ENCODE peak calls at places on chromosomes 13 and 19, in four cellular contexts. F is keratinocyte, G is PC-3, M is cardiac muscle cell. S is an unnamed sample.

GRCh38 chr19:47469719-47470118 is 2.0 kb downstream of the SLC8A2 start:
- DNase-seq in G (no peak), F (no peak), M (no peak), S (no peak)

GRCh38 chr13:23007430-23007829 is 173.3 kb upstream of the SGCG start:
- DNase-seq in G (no peak), M (no peak), F (no peak), S (no peak)

GRCh38 chr13:44759222-44759721 is 183.1 kb upstream of the TSC22D1 start:
- DNase-seq in F (peak; percentile 5), G (no peak), M (no peak), S (no peak)

GRCh38 chr13:51222510-51223283 is 499 bp downstream of the FAM124A start:
- DNase-seq in M (peak; percentile 35), F (no peak), G (peak; percentile 5), S (no peak)

GRCh38 chr19:1130801-1131717 is 27.3 kb downstream of the GPX4 start:
- DNase-seq in M (no peak), F (no peak), G (no peak), S (no peak)

GRCh38 chr19:5231857-5232503 is 108.6 kb downstream of the PTPRS start:
- DNase-seq in G (no peak), F (no peak), M (no peak), S (no peak)

GRCh38 chr19:5288347-5288739 is 52.3 kb downstream of the PTPRS start:
- DNase-seq in F (no peak), M (no peak), G (no peak), S (no peak)

GRCh38 chr13:104105418-104106355 is 1039.5 kb upstream of the SLC10A2 start:
- DNase-seq in G (peak; percentile 9), F (no peak), M (no peak), S (peak; percentile 76)

GRCh38 chr13:51644649-51645048 is 60.4 kb downstream of the WDFY2 start:
- DNase-seq in F (no peak), G (peak; percentile 30), M (no peak), S (no peak)

GRCh38 chr19:46714523-46715106 is 2.3 kb downstream of the PRKD2 start:
- DNase-seq in G (no peak), M (no peak), F (no peak), S (no peak)

GRCh38 chr19:6313398-6313969 is 19.9 kb downstream of the ACER1 start:
- DNase-seq in F (no peak), M (no peak), G (no peak), S (no peak)

GRCh38 chr19:6312018-6312417 is 21.4 kb downstream of the ACER1 start:
- DNase-seq in F (no peak), M (no peak), G (peak; percentile 13), S (no peak)
- TF ChIP-seq CTCF in F (peak; percentile 2), M (peak; percentile 4), G (peak; percentile 36), S (no peak)

DNA sequence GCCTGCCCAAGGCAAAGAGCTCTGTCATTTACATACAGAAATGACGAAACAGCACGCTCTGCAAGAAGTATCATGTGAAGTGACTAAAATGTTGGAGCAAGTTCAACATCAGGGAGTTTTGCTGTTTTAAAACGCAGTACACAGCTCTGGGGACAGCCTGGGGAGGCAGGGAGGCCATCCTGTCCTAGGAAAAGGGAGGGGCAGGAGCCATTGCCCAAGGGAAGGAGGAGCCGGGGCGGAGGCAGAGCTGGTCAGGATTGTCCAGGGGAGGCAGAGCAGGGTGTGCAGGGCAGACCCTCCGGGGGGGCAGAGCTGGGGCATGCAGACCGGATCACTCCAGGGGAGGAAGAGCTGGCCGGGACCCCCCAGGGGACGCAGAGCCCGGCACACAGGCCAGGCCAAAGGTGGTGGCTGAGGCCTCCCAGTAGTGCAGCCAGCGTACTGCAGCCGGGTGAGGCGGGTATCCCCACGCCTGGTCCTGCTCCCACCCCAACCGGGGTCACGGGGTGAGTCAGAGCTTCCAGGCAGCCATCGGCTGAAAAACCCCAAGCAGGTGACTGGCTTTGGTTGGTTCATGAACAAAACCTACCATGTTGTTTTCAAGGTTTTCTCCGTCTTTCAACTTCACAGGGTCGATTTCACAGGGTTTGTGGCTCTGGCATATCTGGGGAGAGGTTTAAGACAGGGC is 41.9 kb upstream of the C13orf46 start:
- DNase-seq in G (peak; percentile 65), M (no peak), F (peak; percentile 55), S (peak; percentile 84)
- H3K36me3 ChIP-seq in G (no peaks in the 10 kb centered on the region), M (no peaks in the 10 kb centered on the region), F (no peaks in the 10 kb centered on the region), S (peaks cover 54% of the 10 kb centered on the region)

GRCh38 chr13:110305949-110306339 is 1.0 kb downstream of the COL4A1 start:
- DNase-seq in M (no peak), G (peak; percentile 20), F (no peak), S (no peak)

GRCh38 chr13:110307697-110308376 is 753 bp downstream of the COL4A2 start:
- DNase-seq in M (peak; percentile 53), F (no peak), G (no peak), S (no peak)

GRCh38 chr13:110306960-110307696 is at the start of the genes COL4A1 and COL4A2:
- DNase-seq in F (no peak), G (peak; percentile 65), M (peak; percentile 81), S (no peak)

GRCh38 chr13:110305544-110305943 is 1.4 kb downstream of the COL4A1 start:
- DNase-seq in G (no peak), F (no peak), M (no peak), S (no peak)

GRCh38 chr13:110306340-110306959 is 507 bp downstream of the COL4A1 start:
- DNase-seq in G (no peak), F (no peak), M (peak; percentile 51), S (no peak)
- TF ChIP-seq CTCF in G (no peak), F (no peak), M (no peak), S (no peak)

DNA sequence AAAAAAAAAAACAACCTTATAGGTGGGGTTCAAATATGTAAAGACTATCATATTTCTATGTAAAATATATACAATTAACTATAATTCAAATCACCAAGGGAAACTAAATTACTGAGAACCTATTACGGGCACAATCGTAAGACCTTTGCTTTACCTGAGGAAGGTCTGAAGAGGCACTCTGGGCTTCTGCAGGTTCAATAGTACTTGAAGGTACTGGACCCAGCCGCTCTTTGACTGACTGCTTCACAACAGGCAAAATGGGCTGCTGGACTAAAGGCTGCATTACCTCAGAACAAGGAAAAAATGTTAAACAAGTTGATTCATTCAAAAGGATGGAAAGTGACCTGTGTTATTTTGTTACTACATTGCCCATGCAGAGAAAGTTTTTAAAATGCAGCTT is 51.8 kb downstream of the RBM26 start:
- DNase-seq in F (no peak), G (no peak), M (no peak), S (no peak)
- H3K36me3 ChIP-seq in F (peaks cover 15% of the 10 kb centered on the region), G (peaks cover 47% of the 10 kb centered on the region), M (peaks cover 67% of the 10 kb centered on the region), S (peaks cover 3% of the 10 kb centered on the region)

GRCh38 chr19:39341720-39342604 is at the start of gene SAMD4B:
- DNase-seq in M (peak; percentile 99), G (peak; percentile 94), F (peak; percentile 86), S (peak; percentile 71)
- TF ChIP-seq CTCF in M (peak; percentile 58), G (peak; percentile 41), F (peak; percentile 70), S (peak; percentile 69)

GRCh38 chr13:99344610-99345208 is 37.5 kb upstream of the GPR183 start:
- DNase-seq in G (no peak), F (no peak), M (no peak), S (no peak)

GRCh38 chr13:99340638-99341037 is 33.4 kb upstream of the GPR183 start:
- DNase-seq in M (no peak), G (no peak), F (no peak), S (no peak)

GRCh38 chr13:99342723-99343315 is 35.6 kb upstream of the GPR183 start:
- DNase-seq in M (no peak), F (no peak), G (no peak), S (no peak)

GRCh38 chr13:99339736-99340392 is 32.7 kb upstream of the GPR183 start:
- DNase-seq in F (no peak), G (no peak), M (no peak), S (no peak)

DNA sequence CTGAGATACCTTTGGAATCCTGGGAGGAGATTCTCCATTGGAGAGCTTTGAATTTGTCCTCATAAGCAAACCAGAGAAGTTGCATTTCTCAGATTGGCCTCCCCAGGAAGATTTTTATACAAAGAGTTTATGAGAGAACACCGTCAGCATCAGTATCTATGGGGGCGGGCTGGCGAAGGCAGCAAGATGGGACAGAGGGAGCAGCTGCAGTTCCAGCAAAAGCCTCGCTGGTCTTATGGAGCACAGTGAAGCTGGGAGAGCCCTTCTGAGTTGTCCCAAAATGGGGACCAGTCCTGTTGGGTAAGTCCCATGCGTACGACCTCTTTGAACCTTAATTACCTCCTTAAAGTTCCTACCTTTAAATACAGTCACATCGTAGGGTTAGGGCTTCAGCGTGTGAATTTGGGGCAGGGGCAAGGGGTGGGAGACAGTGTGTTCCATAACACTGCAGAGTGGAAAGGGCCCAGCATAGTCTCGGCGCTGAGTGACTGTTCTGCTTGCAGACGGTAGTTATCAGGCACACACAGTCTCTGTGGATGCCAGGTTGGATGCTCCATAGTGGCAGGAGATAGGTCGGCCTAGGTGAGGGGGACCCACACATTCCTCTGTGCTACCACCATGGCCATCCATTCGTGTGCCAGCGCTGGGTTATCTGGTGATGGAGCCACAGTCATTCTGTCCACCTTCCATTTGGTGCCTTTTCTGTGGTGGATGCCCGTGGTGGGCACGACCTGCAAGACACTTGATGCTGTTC is 34.9 kb upstream of the GPR183 start:
- DNase-seq in M (no peak), F (no peak), G (no peak), S (no peak)
- H3K36me3 ChIP-seq in M (peaks cover 6% of the 10 kb centered on the region), F (peaks cover 11% of the 10 kb centered on the region), G (peaks cover 3% of the 10 kb centered on the region), S (peaks cover 2% of the 10 kb centered on the region)

GRCh38 chr13:47226516-47226915 is 329.7 kb upstream of the HTR2A start:
- DNase-seq in M (no peak), G (peak; percentile 55), F (no peak), S (no peak)
- TF ChIP-seq CTCF in M (no peak), G (no peak), F (no peak), S (no peak)

GRCh38 chr19:36687214-36688056 is at the start of gene ZNF567:
- DNase-seq in F (peak; percentile 79), M (peak; percentile 99), G (peak; percentile 94), S (peak; percentile 54)
- H3K36me3 ChIP-seq in F (peaks cover 18% of the 10 kb centered on the region), M (peaks cover 31% of the 10 kb centered on the region), G (peaks cover 46% of the 10 kb centered on the region), S (peaks cover 9% of the 10 kb centered on the region)

GRCh38 chr19:42497492-42498226 is 30.6 kb downstream of the CEACAM1 start:
- DNase-seq in G (no peak), M (peak; percentile 10), F (no peak), S (no peak)
- TF ChIP-seq CTCF in G (no peak), M (no peak), F (no peak), S (no peak)

S was measured in BJ.